ENCODE peak calls at places on chromosome 6, in five cellular contexts. One of them, this sample, is unnamed.

GRCh38 chr6:158474961-158475343 is 84.9 kb upstream of the TMEM181 start:
- DNase-seq in mucosa of descending colon: no peak
- DNase-seq in fibroblast of the conjunctiva: no peak
- DNase-seq in IMR-90: peak
- DNase-seq in omental fat pad: no peak
- DNase-seq in this sample: no peak

GRCh38 chr6:130788954-130789353 is 38.3 kb upstream of the SMLR1 start:
- DNase-seq in mucosa of descending colon: no peak
- DNase-seq in fibroblast of the conjunctiva: no peak
- DNase-seq in IMR-90: no peak
- DNase-seq in omental fat pad: no peak
- DNase-seq in this sample: no peak

GRCh38 chr6:24933266-24933665 is 2.5 kb downstream of the RIPOR2 start:
- DNase-seq in mucosa of descending colon: no peak
- DNase-seq in fibroblast of the conjunctiva: no peak
- DNase-seq in IMR-90: no peak
- DNase-seq in omental fat pad: no peak
- DNase-seq in this sample: no peak

GRCh38 chr6:92023410-92023940 is 1395.9 kb downstream of the EPHA7 start:
- DNase-seq in mucosa of descending colon: no peak
- DNase-seq in fibroblast of the conjunctiva: no peak
- DNase-seq in IMR-90: no peak
- DNase-seq in omental fat pad: no peak
- DNase-seq in this sample: no peak

GRCh38 chr6:137237413-137238170 is 18.4 kb upstream of the IFNGR1 start:
- DNase-seq in mucosa of descending colon: no peak
- DNase-seq in fibroblast of the conjunctiva: no peak
- DNase-seq in IMR-90: peak
- DNase-seq in omental fat pad: no peak
- DNase-seq in this sample: no peak

GRCh38 chr6:15907914-15908518 is 220.9 kb upstream of the MYLIP start:
- DNase-seq in mucosa of descending colon: peak
- DNase-seq in fibroblast of the conjunctiva: no peak
- DNase-seq in IMR-90: no peak
- DNase-seq in omental fat pad: no peak
- DNase-seq in this sample: no peak

GRCh38 chr6:49198015-49198414 is 265.0 kb downstream of the MMUT start:
- DNase-seq in mucosa of descending colon: no peak
- DNase-seq in fibroblast of the conjunctiva: no peak
- DNase-seq in IMR-90: no peak
- DNase-seq in omental fat pad: no peak
- DNase-seq in this sample: no peak

GRCh38 chr6:145012039-145012662 is 723.2 kb downstream of the EPM2A start:
- DNase-seq in mucosa of descending colon: no peak
- DNase-seq in fibroblast of the conjunctiva: no peak
- DNase-seq in IMR-90: peak
- DNase-seq in omental fat pad: no peak
- DNase-seq in this sample: no peak

GRCh38 chr6:56357616-56358373 is 110.4 kb upstream of the COL21A1 start:
- DNase-seq in mucosa of descending colon: no peak
- DNase-seq in fibroblast of the conjunctiva: no peak
- DNase-seq in IMR-90: peak
- DNase-seq in omental fat pad: no peak
- DNase-seq in this sample: no peak

GRCh38 chr6:37072526-37072925 is 67.1 kb downstream of the FGD2 start:
- DNase-seq in mucosa of descending colon: no peak
- DNase-seq in fibroblast of the conjunctiva: no peak
- DNase-seq in IMR-90: no peak
- DNase-seq in omental fat pad: no peak
- DNase-seq in this sample: no peak